ENCODE peak calls at places on chromosome 12, in nine cellular contexts. Y is esophagus squamous epithelium, L is adipocyte, O is non-pigmented ciliary epithelial cell, C is HFFc6, N is iris pigment epithelial cell, G is NCI-H82, Q is T-helper 1 cell, M is renal cortical epithelial cell. E is an unnamed sample.

GRCh38 chr12:132700212-132700913 is 10.3 kb upstream of the PGAM5 start:
- DNase-seq in Y (no peak), L (peak), O (no peak), C (peak), N (peak), G (no peak), Q (no peak), M (peak), E (no peak)

GRCh38 chr12:56528836-56529235 is 7.2 kb downstream of the RBMS2 start:
- DNase-seq in Y (no peak), L (peak), O (no peak), C (no peak), N (no peak), G (no peak), Q (no peak), M (no peak), E (no peak)

GRCh38 chr12:52364901-52365489 is 2.3 kb downstream of the KRT85 start:
- DNase-seq in Y (no peak), L (no peak), O (no peak), C (no peak), N (no peak), G (no peak), Q (no peak), M (no peak), E (no peak)

GRCh38 chr12:127650626-127651025 is 616.3 kb upstream of the TMEM132C start:
- DNase-seq in Y (no peak), L (no peak), O (peak), C (peak), N (peak), G (no peak), Q (no peak), M (no peak), E (peak)

GRCh38 chr12:24266982-24267381 is 317.5 kb upstream of the SOX5 start:
- DNase-seq in Y (no peak), L (no peak), O (no peak), C (no peak), N (no peak), G (no peak), Q (no peak), M (no peak), E (no peak)

GRCh38 chr12:58917699-58918334 is 2.5 kb downstream of the LRIG3 start:
- DNase-seq in Y (no peak), L (peak), O (no peak), C (no peak), N (no peak), G (no peak), Q (no peak), M (peak), E (no peak)

GRCh38 chr12:107807471-107808150 is 33.1 kb downstream of the ASCL4 start:
- DNase-seq in Y (no peak), L (no peak), O (no peak), C (no peak), N (no peak), G (no peak), Q (no peak), M (no peak), E (no peak)

GRCh38 chr12:65603428-65604351 is 220.6 kb upstream of the HMGA2 start:
- DNase-seq in Y (no peak), L (peak), O (peak), C (peak), N (peak), G (peak), Q (no peak), M (peak), E (peak)

GRCh38 chr12:51000245-51000644 is 25.9 kb downstream of the SLC11A2 start:
- DNase-seq in Y (no peak), L (peak), O (no peak), C (peak), N (peak), G (no peak), Q (no peak), M (peak), E (no peak)